ENCODE peak calls at places on chromosome 22, in nine cellular contexts. M is activated CD4-positive, alpha-beta T cell treated with anti-CD3 and anti-CD28 coated beads for 48 hours; R is ELF-1; Y is activated effector memory CD4-positive, alpha-beta T cell treated with Interleukin-2 at 50 U/mL for 16 hours; H is KG1; Q is stimulated activated CD4-positive, alpha-beta T cell treated with anti-CD3 and anti-CD28 coated beads, Interleukin-15, amount 100 ng/mL, for 24 hours; W is nephron progenitor cell; N is amygdala; T is nucleus accumbens. B is an unnamed sample.

GRCh38 chr22:28750471-28750881 is 8.6 kb downstream of the HSCB start:
- DNase-seq in Y (no peak), W (no peak), Q (no peak), N (no peak), T (no peak), M (no peak), R (no peak), H (no peak), B (no peak)

GRCh38 chr22:43474161-43475101 is 62.6 kb downstream of the MPPED1 start:
- DNase-seq in H (no peak), M (no peak), Q (no peak), Y (no peak), N (no peak), W (peak), T (no peak), R (peak), B (no peak)

GRCh38 chr22:19429950-19430889 is 1.3 kb downstream of the HIRA start:
- DNase-seq in T (no peak), R (peak), N (peak), W (peak), M (peak), Q (peak), H (peak), Y (no peak), B (no peak)

GRCh38 chr22:47130883-47131610 is 368.6 kb downstream of the TBC1D22A start:
- DNase-seq in R (no peak), T (no peak), Y (no peak), W (no peak), N (no peak), H (no peak), M (no peak), Q (no peak), B (no peak)

GRCh38 chr22:46036558-46037408 is 59.8 kb upstream of the WNT7B start:
- DNase-seq in Y (peak), R (peak), T (no peak), Q (peak), N (no peak), W (no peak), M (peak), H (no peak), B (no peak)

GRCh38 chr22:25729016-25729415 is 13.0 kb upstream of the MYO18B start:
- DNase-seq in M (no peak), R (no peak), W (no peak), H (no peak), Y (no peak), N (no peak), Q (no peak), T (no peak), B (no peak)

GRCh38 chr22:31121403-31121802 is 1.4 kb upstream of the INPP5J start:
- DNase-seq in T (no peak), W (no peak), Q (no peak), Y (no peak), H (no peak), M (no peak), N (no peak), R (no peak), B (no peak)

GRCh38 chr22:42134033-42135020 is 3.7 kb upstream of the CYP2D6 start:
- DNase-seq in T (no peak), Q (no peak), H (no peak), M (no peak), Y (no peak), N (no peak), R (no peak), W (no peak), B (no peak)

GRCh38 chr22:48574776-48575566 is 1252.7 kb downstream of the BRD1 start:
- DNase-seq in R (peak), M (peak), T (no peak), H (peak), N (peak), Y (no peak), Q (peak), W (peak), B (no peak)

GRCh38 chr22:25702046-25702445 is 39.9 kb upstream of the MYO18B start:
- DNase-seq in Y (no peak), W (no peak), Q (no peak), T (no peak), H (no peak), R (no peak), N (no peak), M (no peak), B (no peak)

GRCh38 chr22:41285441-41285819 is 557 bp downstream of the RANGAP1 start:
- DNase-seq in W (peak), N (peak), Y (peak), M (peak), H (peak), Q (peak), T (peak), R (peak), B (no peak)

GRCh38 chr22:48302657-48303359 is 1524.9 kb downstream of the BRD1 start:
- DNase-seq in W (no peak), H (no peak), R (no peak), Y (no peak), Q (no peak), M (no peak), T (no peak), N (no peak), B (no peak)

GRCh38 chr22:39545310-39546063 is 12.9 kb upstream of the RPS19BP1 start:
- DNase-seq in N (peak), M (peak), W (peak), Q (peak), H (no peak), T (no peak), Y (peak), R (peak), B (no peak)

GRCh38 chr22:22854466-22854865 is 33.1 kb upstream of the IGLL5 start:
- DNase-seq in M (no peak), T (no peak), W (no peak), H (no peak), Q (no peak), N (no peak), Y (no peak), R (no peak), B (no peak)

GRCh38 chr22:38766076-38766777 is 10.4 kb upstream of the SUN2 start:
- DNase-seq in R (peak), W (peak), N (peak), M (peak), Q (peak), T (no peak), Y (peak), H (no peak), B (no peak)

GRCh38 chr22:27870234-27871191 is 48.5 kb downstream of the PITPNB start:
- DNase-seq in Y (no peak), T (no peak), W (no peak), H (no peak), M (no peak), R (no peak), N (no peak), Q (no peak), B (no peak)

GRCh38 chr22:30243671-30244465 is 2.7 kb downstream of the LIF start:
- DNase-seq in R (no peak), Y (no peak), H (no peak), N (no peak), W (no peak), M (no peak), T (no peak), Q (peak), B (no peak)

GRCh38 chr22:30115705-30116104 is 35.4 kb downstream of the HORMAD2 start:
- DNase-seq in W (no peak), H (no peak), M (no peak), Y (no peak), N (no peak), Q (no peak), T (no peak), R (no peak), B (no peak)

GRCh38 chr22:33969052-33969451 is 48.8 kb upstream of the LARGE1 start:
- DNase-seq in Q (no peak), H (no peak), M (no peak), Y (no peak), T (no peak), W (no peak), R (no peak), N (no peak), B (no peak)